ENCODE peak calls at places on chromosomes 6 and 20, in seven cellular contexts. Y is GM04504, M is psoas muscle, S is HEK293T, R is retinal pigment epithelial cell, J is AG09309, K is hippocampal formation. Z is an unnamed sample.

GRCh38 chr6:76351275-76351674 is 278.8 kb upstream of the IMPG1 start:
- DNase-seq in Y (no peak), M (no peak), S (no peak), R (no peak), J (no peak), K (no peak), Z (no peak)

GRCh38 chr20:58420798-58421496 is 31.9 kb downstream of the VAPB start:
- DNase-seq in Y (peak; percentile 32), M (no peak), S (no peak), R (no peak), J (peak; percentile 14), K (no peak), Z (peak; percentile 73)

GRCh38 chr6:144007779-144008500 is at the start of gene PLAGL1:
- DNase-seq in Y (peak; percentile 38), M (peak; percentile 72), S (peak; percentile 81), R (no peak), J (no peak), K (no peak), Z (peak; percentile 82)

GRCh38 chr6:127436578-127437110 is 22.5 kb downstream of the KIAA0408 start:
- DNase-seq in Y (no peak), M (no peak), S (no peak), R (no peak), J (no peak), K (no peak), Z (peak; percentile 8)

GRCh38 chr6:16836186-16836981 is 75.1 kb upstream of the ATXN1 start:
- DNase-seq in Y (no peak), M (no peak), S (no peak), R (no peak), J (no peak), K (no peak), Z (peak; percentile 19)

GRCh38 chr20:62282877-62283503 is 19.8 kb upstream of the ADRM1 start:
- DNase-seq in Y (no peak), M (peak; percentile 78), S (no peak), R (no peak), J (no peak), K (no peak), Z (no peak)

GRCh38 chr6:130322673-130323268 is 43.0 kb upstream of the TMEM200A start:
- DNase-seq in Y (no peak), M (no peak), S (peak; percentile 55), R (peak; percentile 16), J (peak; percentile 47), K (peak; percentile 33), Z (peak; percentile 84)

GRCh38 chr6:164911873-164912580 is 397.4 kb downstream of the C6orf118 start:
- DNase-seq in Y (no peak), M (no peak), S (no peak), R (no peak), J (no peak), K (no peak), Z (no peak)

GRCh38 chr6:161186173-161186769 is 87.6 kb downstream of the AGPAT4 start:
- DNase-seq in Y (peak; percentile 67), M (no peak), S (no peak), R (peak; percentile 94), J (peak; percentile 78), K (peak; percentile 33), Z (peak; percentile 88)

GRCh38 chr6:53840027-53840426 is 45.2 kb downstream of the LRRC1 start:
- DNase-seq in Y (no peak), M (no peak), S (no peak), R (no peak), J (no peak), K (no peak), Z (no peak)

GRCh38 chr20:1402149-1402548 is 9.3 kb upstream of the FKBP1A start:
- DNase-seq in Y (no peak), M (no peak), S (no peak), R (no peak), J (no peak), K (no peak), Z (peak; percentile 63)

GRCh38 chr6:16257999-16258708 is 19.8 kb downstream of the GMPR start:
- DNase-seq in Y (no peak), M (no peak), S (no peak), R (no peak), J (no peak), K (peak; percentile 21), Z (no peak)

GRCh38 chr20:10758446-10758845 is 84.6 kb upstream of the JAG1 start:
- DNase-seq in Y (no peak), M (no peak), S (no peak), R (no peak), J (no peak), K (no peak), Z (no peak)

GRCh38 chr20:44057698-44058675 is 129.0 kb downstream of the JPH2 start:
- DNase-seq in Y (peak; percentile 65), M (no peak), S (no peak), R (no peak), J (peak; percentile 44), K (no peak), Z (peak; percentile 58)

GRCh38 chr6:135860361-135860760 is 8.9 kb downstream of the PDE7B start:
- DNase-seq in Y (no peak), M (no peak), S (no peak), R (no peak), J (no peak), K (no peak), Z (no peak)

GRCh38 chr6:105839266-105839665 is 246.9 kb upstream of the PRDM1 start:
- DNase-seq in Y (no peak), M (no peak), S (no peak), R (no peak), J (peak; percentile 11), K (no peak), Z (no peak)

GRCh38 chr20:31712564-31713311 is 9.9 kb downstream of the BCL2L1 start:
- DNase-seq in Y (peak; percentile 59), M (peak; percentile 87), S (no peak), R (peak; percentile 83), J (no peak), K (peak; percentile 77), Z (peak; percentile 97)

GRCh38 chr20:24872291-24873014 is 76.6 kb upstream of the CST7 start:
- DNase-seq in Y (no peak), M (no peak), S (no peak), R (no peak), J (no peak), K (no peak), Z (no peak)

GRCh38 chr6:5580736-5581568 is 319.6 kb downstream of the FARS2 start:
- DNase-seq in Y (no peak), M (no peak), S (no peak), R (no peak), J (no peak), K (no peak), Z (no peak)

GRCh38 chr20:63124782-63125580 is 91.0 kb downstream of the YTHDF1 start:
- DNase-seq in Y (no peak), M (no peak), S (no peak), R (no peak), J (no peak), K (no peak), Z (no peak)

GRCh38 chr6:65708162-65708561 is 1.1 kb upstream of the EYS start:
- DNase-seq in Y (no peak), M (no peak), S (no peak), R (no peak), J (no peak), K (no peak), Z (no peak)

GRCh38 chr6:12477616-12478015 is 187.5 kb downstream of the EDN1 start:
- DNase-seq in Y (no peak), M (no peak), S (no peak), R (no peak), J (no peak), K (no peak), Z (no peak)

GRCh38 chr6:167571550-167571949 is 246.7 kb downstream of the TTLL2 start:
- DNase-seq in Y (no peak), M (no peak), S (no peak), R (no peak), J (no peak), K (no peak), Z (no peak)

GRCh38 chr6:96626749-96627353 is 63.9 kb downstream of the FHL5 start:
- DNase-seq in Y (peak; percentile 3), M (no peak), S (peak; percentile 35), R (peak; percentile 46), J (peak; percentile 4), K (no peak), Z (peak; percentile 66)

GRCh38 chr6:4965506-4966389 is 38.1 kb downstream of the RPP40 start:
- DNase-seq in Y (no peak), M (no peak), S (no peak), R (no peak), J (no peak), K (no peak), Z (no peak)